ENCODE peak calls at places on chromosomes 1 and 21, in four cellular contexts. One of them, this sample, is unnamed.

GRCh38 chr21:15517394-15517793 is 212.4 kb upstream of the USP25 start:
- DNase-seq in K562: no peak
- DNase-seq in HepG2: no peak
- DNase-seq in GM12878: no peak
- DNase-seq in this sample: no peak

GRCh38 chr1:3219005-3219724 is 150.2 kb downstream of the PRDM16 start:
- DNase-seq in K562: no peak
- DNase-seq in HepG2: peak
- DNase-seq in GM12878: no peak
- DNase-seq in this sample: no peak

GRCh38 chr21:42777757-42778344 is 101.5 kb downstream of the WDR4 start:
- DNase-seq in K562: no peak
- DNase-seq in HepG2: no peak
- DNase-seq in GM12878: peak
- DNase-seq in this sample: no peak

GRCh38 chr1:89489037-89489729 is 35.4 kb upstream of the LRRC8B start:
- DNase-seq in K562: no peak
- DNase-seq in HepG2: no peak
- DNase-seq in GM12878: no peak
- DNase-seq in this sample: no peak

GRCh38 chr1:93446837-93447451 is 974 bp upstream of the FNBP1L start:
- DNase-seq in K562: peak
- DNase-seq in HepG2: peak
- DNase-seq in GM12878: no peak
- DNase-seq in this sample: no peak

GRCh38 chr1:103525114-103525606 is 339 bp upstream of the RNPC3 start:
- DNase-seq in K562: peak
- DNase-seq in HepG2: peak
- DNase-seq in GM12878: no peak
- DNase-seq in this sample: no peak

GRCh38 chr1:17274186-17275170 is 25.6 kb downstream of the PADI3 start:
- DNase-seq in K562: peak
- DNase-seq in HepG2: peak
- DNase-seq in GM12878: peak
- DNase-seq in this sample: peak

GRCh38 chr1:54973205-54973921 is 7.1 kb upstream of the TMEM61 start:
- DNase-seq in K562: no peak
- DNase-seq in HepG2: peak
- DNase-seq in GM12878: no peak
- DNase-seq in this sample: no peak

GRCh38 chr1:205592443-205593003 is 39.3 kb downstream of the ELK4 start:
- DNase-seq in K562: no peak
- DNase-seq in HepG2: no peak
- DNase-seq in GM12878: no peak
- DNase-seq in this sample: no peak
- TF ChIP-seq ETV6 in K562: no peak
- TF ChIP-seq ETV6 in HepG2: no peak
- TF ChIP-seq ETV6 in GM12878: no peak
- TF ChIP-seq ETV6 in this sample: no peak

GRCh38 chr1:150003826-150004225 is 6.7 kb downstream of the OTUD7B start:
- DNase-seq in K562: no peak
- DNase-seq in HepG2: no peak
- DNase-seq in GM12878: no peak
- DNase-seq in this sample: no peak

GRCh38 chr1:150009604-150010387 is 730 bp downstream of the OTUD7B start:
- DNase-seq in K562: peak
- DNase-seq in HepG2: peak
- DNase-seq in GM12878: no peak
- DNase-seq in this sample: no peak

GRCh38 chr1:150008699-150009098 is 1.8 kb downstream of the OTUD7B start:
- DNase-seq in K562: no peak
- DNase-seq in HepG2: peak
- DNase-seq in GM12878: no peak
- DNase-seq in this sample: no peak

GRCh38 chr1:150005606-150006005 is 4.9 kb downstream of the OTUD7B start:
- DNase-seq in K562: no peak
- DNase-seq in HepG2: no peak
- DNase-seq in GM12878: no peak
- DNase-seq in this sample: no peak

DNA sequence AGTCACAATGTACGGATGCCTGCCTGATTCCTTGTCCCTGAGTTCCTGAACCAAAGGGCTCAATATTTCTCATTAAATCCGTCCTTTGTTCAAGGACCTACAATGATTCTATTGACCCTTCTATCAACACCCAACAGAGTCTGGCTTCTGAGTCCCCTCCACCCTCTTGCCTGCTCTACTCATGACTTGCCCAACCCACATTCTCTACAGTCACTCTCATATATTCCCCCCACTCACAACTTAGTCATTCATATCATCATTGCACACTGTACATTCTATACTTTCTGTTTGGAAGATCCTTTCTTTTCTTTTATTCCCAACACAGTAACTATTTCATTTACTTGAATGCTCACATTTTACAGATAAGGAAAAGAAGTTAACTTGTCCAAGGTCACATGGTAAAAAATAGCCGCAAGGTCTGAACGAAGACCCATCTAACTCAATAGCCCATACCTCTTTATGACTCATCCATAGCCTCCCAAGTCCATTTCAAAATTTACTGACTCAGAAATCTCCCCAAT is 3.6 kb downstream of the OTUD7B start:
- DNase-seq in K562: peak
- DNase-seq in HepG2: no peak
- DNase-seq in GM12878: no peak
- DNase-seq in this sample: no peak
- TF ChIP-seq MAX in K562: no peak
- TF ChIP-seq MAX in HepG2: no peak
- TF ChIP-seq MAX in GM12878: no peak
- TF ChIP-seq MAX in this sample: no peak

GRCh38 chr1:45585110-45585426 is 1.2 kb downstream of the NASP start:
- DNase-seq in K562: no peak
- DNase-seq in HepG2: no peak
- DNase-seq in GM12878: no peak
- DNase-seq in this sample: no peak

GRCh38 chr1:45583264-45583665 is 576 bp upstream of the NASP start:
- DNase-seq in K562: peak
- DNase-seq in HepG2: peak
- DNase-seq in GM12878: peak
- DNase-seq in this sample: peak

GRCh38 chr1:45584351-45585109 is 689 bp downstream of the NASP start:
- DNase-seq in K562: peak
- DNase-seq in HepG2: peak
- DNase-seq in GM12878: peak
- DNase-seq in this sample: peak

GRCh38 chr1:45585496-45586075 is 1.7 kb downstream of the NASP start:
- DNase-seq in K562: no peak
- DNase-seq in HepG2: no peak
- DNase-seq in GM12878: no peak
- DNase-seq in this sample: no peak

DNA sequence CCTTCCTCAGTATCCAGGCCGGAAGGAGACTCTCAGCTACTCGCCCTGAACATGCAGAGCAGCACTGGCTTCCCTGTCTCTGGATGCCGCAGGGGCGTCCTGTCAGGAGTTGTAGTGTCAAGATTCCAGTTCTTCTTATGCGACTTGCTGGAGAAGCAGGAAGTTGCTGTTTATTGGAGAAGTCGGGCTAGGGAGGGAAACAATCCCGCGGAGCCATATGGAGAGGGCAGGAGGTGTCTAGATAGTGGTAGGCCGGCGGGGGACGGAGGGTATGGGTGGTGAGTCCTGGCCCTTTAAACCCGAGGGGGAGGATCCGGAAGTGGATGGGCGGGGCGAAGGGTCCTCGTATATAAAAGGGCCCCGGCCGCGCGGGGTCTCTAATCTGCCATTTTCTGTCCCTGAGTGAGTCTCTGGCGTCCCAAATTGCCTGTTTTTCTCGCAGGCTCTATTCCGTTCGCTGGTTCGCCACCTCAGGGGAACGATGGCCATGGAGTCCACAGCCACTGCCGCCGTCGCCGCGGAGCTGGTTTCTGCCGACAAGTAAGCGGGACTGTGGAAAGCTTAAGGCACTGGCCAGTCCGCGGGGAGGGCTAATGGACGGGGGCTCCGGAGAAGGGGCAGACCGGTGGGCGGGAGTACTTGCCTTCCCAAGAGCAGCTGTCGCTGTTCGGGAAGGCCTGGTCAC is at the start of gene NASP:
- DNase-seq in K562: peak
- DNase-seq in HepG2: peak
- DNase-seq in GM12878: no peak
- DNase-seq in this sample: peak
- TF ChIP-seq ETV6 in K562: no peak
- TF ChIP-seq ETV6 in HepG2: no peak
- TF ChIP-seq ETV6 in GM12878: no peak
- TF ChIP-seq ETV6 in this sample: peak

DNA sequence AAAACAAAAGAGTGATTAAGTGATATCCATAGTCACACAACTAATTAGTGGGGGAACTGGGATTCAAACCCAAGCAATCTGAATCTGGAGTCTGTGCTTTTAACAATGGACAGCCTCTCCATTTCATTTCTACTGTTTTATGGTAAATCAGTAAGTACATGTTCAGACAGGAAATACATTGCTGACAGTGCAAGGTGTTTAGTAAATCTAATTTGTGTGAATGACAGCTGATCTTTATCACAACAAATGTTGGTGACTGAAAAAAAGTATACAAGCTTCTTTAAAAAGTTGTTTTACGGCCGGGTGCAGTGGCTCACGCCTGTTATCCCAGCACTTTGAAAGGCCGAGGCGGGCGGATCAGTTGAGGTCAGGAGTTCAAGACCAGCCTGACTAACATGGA is 20.6 kb downstream of the DONSON start:
- DNase-seq in K562: no peak
- DNase-seq in HepG2: no peak
- DNase-seq in GM12878: no peak
- DNase-seq in this sample: no peak
- TF ChIP-seq MAX in K562: no peak
- TF ChIP-seq MAX in HepG2: no peak
- TF ChIP-seq MAX in GM12878: no peak
- TF ChIP-seq MAX in this sample: no peak

GRCh38 chr1:151801846-151802245 is 3.4 kb downstream of the LINGO4 start:
- DNase-seq in K562: no peak
- DNase-seq in HepG2: no peak
- DNase-seq in GM12878: no peak
- DNase-seq in this sample: no peak

GRCh38 chr1:151800830-151801229 is 4.4 kb downstream of the LINGO4 start:
- DNase-seq in K562: no peak
- DNase-seq in HepG2: no peak
- DNase-seq in GM12878: no peak
- DNase-seq in this sample: no peak

GRCh38 chr1:151803164-151803563 is 2.1 kb downstream of the LINGO4 start:
- DNase-seq in K562: no peak
- DNase-seq in HepG2: no peak
- DNase-seq in GM12878: no peak
- DNase-seq in this sample: no peak

GRCh38 chr1:151801310-151801820 is 3.9 kb downstream of the LINGO4 start:
- DNase-seq in K562: no peak
- DNase-seq in HepG2: no peak
- DNase-seq in GM12878: no peak
- DNase-seq in this sample: no peak

DNA sequence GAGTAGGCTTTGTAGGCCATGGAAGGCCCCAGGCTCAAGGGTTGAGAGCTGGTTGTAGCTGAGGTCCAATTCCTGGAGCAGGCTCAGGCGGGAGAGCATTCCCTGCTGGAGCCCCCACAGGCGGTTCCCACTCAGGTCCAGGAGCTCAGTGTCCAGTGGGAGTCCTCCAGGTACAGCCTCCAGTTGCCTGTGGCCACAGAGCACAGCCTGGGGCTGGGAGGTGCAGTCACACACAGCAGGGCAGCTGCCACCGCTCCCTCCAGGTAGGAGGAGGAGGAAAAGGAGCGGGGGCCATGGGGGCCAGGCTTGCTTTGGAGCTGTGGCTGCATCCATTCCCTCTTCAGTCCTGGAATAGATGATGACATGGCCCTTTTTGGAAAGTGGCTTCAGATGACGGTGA is 2.8 kb downstream of the LINGO4 start:
- DNase-seq in K562: no peak
- DNase-seq in HepG2: no peak
- DNase-seq in GM12878: no peak
- DNase-seq in this sample: no peak
- TF ChIP-seq ETV6 in K562: no peak
- TF ChIP-seq ETV6 in HepG2: no peak
- TF ChIP-seq ETV6 in GM12878: no peak
- TF ChIP-seq ETV6 in this sample: no peak

This sample was measured in WTC11.